ENCODE peak calls at places on chromosomes 7 and 10, in seven cellular contexts. M is activated T-cell treated with anti-CD3 and anti-CD28 coated beads, Interleukin-2, amount 50 U/mL, for 4 hours; C is brain microvascular endothelial cell; R is heart right ventricle; P is Caki2; A is adrenal gland; E is H54. N is an unnamed sample.
A peak's percentile ranks its signal among the peaks of the same experiment; 100 is the strongest.

GRCh38 chr10:117442521-117442920 is 67.3 kb upstream of the PDZD8 start:
- DNase-seq in P (no peak), M (no peak), E (no peak), R (no peak), A (no peak), C (no peak), N (no peak)

GRCh38 chr10:110057461-110057860 is 49.7 kb downstream of the ADD3 start:
- DNase-seq in E (no peak), P (no peak), C (no peak), A (no peak), M (no peak), R (no peak), N (no peak)

GRCh38 chr7:121994625-121995410 is 121.9 kb downstream of the PTPRZ1 start:
- DNase-seq in R (peak; percentile 19), E (peak; percentile 22), M (no peak), A (peak; percentile 79), C (peak; percentile 76), P (peak; percentile 32), N (peak; percentile 46)

GRCh38 chr7:26668821-26669220 is 195.6 kb downstream of the SKAP2 start:
- DNase-seq in P (peak; percentile 65), C (no peak), R (no peak), M (no peak), A (no peak), E (no peak), N (no peak)

GRCh38 chr10:75191821-75192568 is 18.6 kb upstream of the VDAC2 start:
- DNase-seq in E (peak; percentile 87), P (peak; percentile 90), A (peak; percentile 93), M (no peak), R (peak; percentile 53), C (peak; percentile 89), N (peak; percentile 97)

GRCh38 chr10:79316671-79317431 is 30.4 kb upstream of the PPIF start:
- DNase-seq in M (no peak), E (no peak), R (no peak), P (no peak), C (no peak), A (no peak), N (no peak)

GRCh38 chr7:2527505-2528464 is 8.2 kb downstream of the LFNG start:
- DNase-seq in M (peak; percentile 59), E (peak; percentile 98), C (peak; percentile 61), R (peak; percentile 14), A (peak; percentile 71), P (peak; percentile 83), N (peak; percentile 82)

GRCh38 chr10:484441-484924 is 205.0 kb downstream of the DIP2C start:
- DNase-seq in P (no peak), E (peak; percentile 45), C (peak; percentile 69), R (no peak), M (no peak), A (peak; percentile 28), N (no peak)

GRCh38 chr10:22321831-22322662 is 1.1 kb downstream of the BMI1 start:
- DNase-seq in A (peak; percentile 26), E (no peak), P (peak; percentile 64), M (no peak), R (peak; percentile 45), C (no peak), N (peak; percentile 12)

GRCh38 chr10:132641401-132641800 is 103.8 kb downstream of the INPP5A start:
- DNase-seq in R (no peak), A (no peak), C (no peak), M (no peak), E (no peak), P (no peak), N (no peak)

GRCh38 chr7:63925262-63925625 is 73.4 kb upstream of the ZNF722 start:
- DNase-seq in M (no peak), A (no peak), R (no peak), E (no peak), P (no peak), C (no peak), N (no peak)

GRCh38 chr10:118812393-118812740 is 57.6 kb upstream of the CACUL1 start:
- DNase-seq in C (no peak), M (no peak), R (no peak), A (no peak), E (no peak), P (no peak), N (no peak)

GRCh38 chr10:33248638-33249037 is 85.8 kb downstream of the NRP1 start:
- DNase-seq in C (peak; percentile 86), P (no peak), E (no peak), R (no peak), A (no peak), M (no peak), N (no peak)

GRCh38 chr7:103542470-103542869 is 96.5 kb upstream of the SLC26A5 start:
- DNase-seq in P (no peak), M (no peak), R (no peak), C (no peak), A (no peak), E (no peak), N (no peak)

GRCh38 chr7:84697506-84697905 is 489.4 kb downstream of the SEMA3D start:
- DNase-seq in P (peak; percentile 55), R (no peak), E (no peak), A (peak; percentile 31), M (no peak), C (peak; percentile 95), N (no peak)

GRCh38 chr7:159065151-159065550 is 79.5 kb downstream of the VIPR2 start:
- DNase-seq in E (no peak), M (no peak), P (no peak), A (no peak), R (peak; percentile 70), C (no peak), N (no peak)

GRCh38 chr7:143256932-143257331 is 6.3 kb upstream of the GSTK1 start:
- DNase-seq in A (no peak), R (no peak), M (no peak), P (no peak), C (no peak), E (no peak), N (no peak)

GRCh38 chr10:5447611-5448071 is 35.3 kb downstream of the NET1 start:
- DNase-seq in P (peak; percentile 29), C (no peak), M (no peak), E (no peak), A (no peak), R (no peak), N (no peak)

GRCh38 chr7:92762853-92763252 is 73.5 kb downstream of the CDK6 start:
- DNase-seq in C (no peak), M (no peak), R (no peak), A (no peak), E (no peak), P (peak; percentile 46), N (no peak)

GRCh38 chr10:36736311-36736710 is 389.1 kb upstream of the ANKRD30A start:
- DNase-seq in A (no peak), M (no peak), C (no peak), P (no peak), E (no peak), R (no peak), N (no peak)

GRCh38 chr10:78948616-78949015 is 120.2 kb upstream of the ZMIZ1 start:
- DNase-seq in A (no peak), P (no peak), E (no peak), R (no peak), M (no peak), C (no peak), N (no peak)

GRCh38 chr7:99733003-99733402 is 2.0 kb downstream of the CYP3A7 start:
- DNase-seq in E (no peak), R (no peak), C (no peak), M (no peak), P (no peak), A (no peak), N (no peak)

GRCh38 chr7:99740573-99741437 is 5.8 kb upstream of the CYP3A7 start:
- DNase-seq in R (no peak), A (peak; percentile 62), M (no peak), C (no peak), E (no peak), P (no peak), N (no peak)

N was measured in PC-9.